ENCODE peak calls at places on chromosomes 7 and 10, in five cellular contexts. C is NAMALWA; Z is activated CD8-positive, alpha-beta memory T cell treated with anti-CD3 and anti-CD28 coated beads, Interleukin-2, amount 50 U/mL, for 4 hours; M is GOT3; Y is activated gamma-delta T cell treated with Interleukin-2 at 50 U/mL for 16 hours. X is an unnamed sample.

GRCh38 chr10:124999433-125000365 is 57.8 kb downstream of the ZRANB1 start:
- DNase-seq in C (no peak), Z (peak; percentile 9), M (no peak), Y (peak; percentile 0), X (peak; percentile 69)

GRCh38 chr7:115210552-115210951 is 288.7 kb downstream of the MDFIC start:
- DNase-seq in C (no peak), Z (no peak), M (no peak), Y (no peak), X (no peak)

GRCh38 chr7:96414931-96415292 is 93.0 kb upstream of the SLC25A13 start:
- DNase-seq in C (peak; percentile 66), Z (no peak), M (no peak), Y (peak; percentile 6), X (no peak)

GRCh38 chr7:88835147-88835728 is 39.7 kb upstream of the TEX47 start:
- DNase-seq in C (peak; percentile 90), Z (no peak), M (no peak), Y (no peak), X (no peak)

GRCh38 chr7:20958474-20958873 is 171.8 kb upstream of the SP8 start:
- DNase-seq in C (no peak), Z (no peak), M (no peak), Y (no peak), X (no peak)

GRCh38 chr10:61000769-61001730 is 57.1 kb upstream of the RHOBTB1 start:
- DNase-seq in C (no peak), Z (no peak), M (no peak), Y (no peak), X (no peak)

GRCh38 chr10:36148207-36148606 is 506.1 kb upstream of the FZD8 start:
- DNase-seq in C (no peak), Z (no peak), M (no peak), Y (no peak), X (no peak)

GRCh38 chr10:103367379-103367781 is 396 bp upstream of the TAF5 start:
- DNase-seq in C (no peak), Z (no peak), M (no peak), Y (no peak), X (no peak)

GRCh38 chr10:59708816-59709471 is 706 bp downstream of the SLC16A9 start:
- DNase-seq in C (no peak), Z (no peak), M (no peak), Y (no peak), X (no peak)

GRCh38 chr7:79216236-79216635 is 237.2 kb downstream of the MAGI2 start:
- DNase-seq in C (no peak), Z (no peak), M (no peak), Y (no peak), X (no peak)

GRCh38 chr10:131499566-131499965 is 188.0 kb upstream of the TCERG1L start:
- DNase-seq in C (no peak), Z (no peak), M (no peak), Y (no peak), X (no peak)

GRCh38 chr7:93559624-93560491 is 14.7 kb downstream of the CALCR start:
- DNase-seq in C (peak; percentile 49), Z (no peak), M (no peak), Y (no peak), X (no peak)

GRCh38 chr7:110442386-110442837 is 648.5 kb upstream of the LRRN3 start:
- DNase-seq in C (peak; percentile 80), Z (no peak), M (no peak), Y (no peak), X (no peak)

GRCh38 chr10:74297389-74298080 is 146.5 kb downstream of the ADK start:
- DNase-seq in C (no peak), Z (no peak), M (no peak), Y (no peak), X (no peak)

GRCh38 chr10:127532193-127532592 is 16.9 kb upstream of the NPS start:
- DNase-seq in C (no peak), Z (no peak), M (no peak), Y (no peak), X (no peak)

GRCh38 chr7:133770863-133771492 is 356.2 kb upstream of the LRGUK start:
- DNase-seq in C (no peak), Z (no peak), M (no peak), Y (no peak), X (no peak)

GRCh38 chr7:112195717-112196116 is 10.5 kb downstream of the DOCK4 start:
- DNase-seq in C (no peak), Z (no peak), M (no peak), Y (no peak), X (no peak)

GRCh38 chr7:2709553-2710165 is 21.7 kb downstream of the AMZ1 start:
- DNase-seq in C (peak; percentile 89), Z (peak; percentile 80), M (peak; percentile 35), Y (peak; percentile 78), X (no peak)

GRCh38 chr10:132974886-132975881 is 32.8 kb upstream of the CFAP46 start:
- DNase-seq in C (no peak), Z (no peak), M (no peak), Y (no peak), X (no peak)

GRCh38 chr7:114405427-114405826 is 9.2 kb upstream of the FOXP2 start:
- DNase-seq in C (peak; percentile 44), Z (no peak), M (no peak), Y (no peak), X (no peak)

GRCh38 chr10:77490915-77491314 is 146.7 kb downstream of the KCNMA1 start:
- DNase-seq in C (no peak), Z (no peak), M (no peak), Y (no peak), X (no peak)

X was measured in thoracic aorta.